ENCODE peak calls at places on chromosome 16, in nine cellular contexts. One of them, this sample, is unnamed.

GRCh38 chr16:1812732-1813163 is 13.9 kb downstream of the HAGH start:
- DNase-seq in tibial artery: no peak
- DNase-seq in IMR-90: peak; percentile 85
- DNase-seq in CD8-positive, alpha-beta memory T cell: peak; percentile 21
- DNase-seq in heart left ventricle: peak; percentile 71
- DNase-seq in CD4-positive, alpha-beta T cell: peak; percentile 33
- DNase-seq in neural progenitor cell: peak; percentile 69
- DNase-seq in lung: peak; percentile 78
- DNase-seq in tibial nerve: no peak
- DNase-seq in this sample: no peak

GRCh38 chr16:85200471-85201278 is 88.4 kb upstream of the CIBAR2 start:
- DNase-seq in tibial artery: no peak
- DNase-seq in IMR-90: no peak
- DNase-seq in CD8-positive, alpha-beta memory T cell: no peak
- DNase-seq in heart left ventricle: no peak
- DNase-seq in CD4-positive, alpha-beta T cell: no peak
- DNase-seq in neural progenitor cell: no peak
- DNase-seq in lung: no peak
- DNase-seq in tibial nerve: no peak
- DNase-seq in this sample: no peak

GRCh38 chr16:1688807-1689560 is 10.9 kb downstream of the JPT2 start:
- DNase-seq in tibial artery: no peak
- DNase-seq in IMR-90: no peak
- DNase-seq in CD8-positive, alpha-beta memory T cell: no peak
- DNase-seq in heart left ventricle: peak; percentile 56
- DNase-seq in CD4-positive, alpha-beta T cell: no peak
- DNase-seq in neural progenitor cell: no peak
- DNase-seq in lung: peak; percentile 46
- DNase-seq in tibial nerve: no peak
- DNase-seq in this sample: no peak

GRCh38 chr16:7025616-7026190 is 306.9 kb upstream of the RBFOX1 start:
- DNase-seq in tibial artery: no peak
- DNase-seq in IMR-90: no peak
- DNase-seq in CD8-positive, alpha-beta memory T cell: no peak
- DNase-seq in heart left ventricle: peak; percentile 65
- DNase-seq in CD4-positive, alpha-beta T cell: no peak
- DNase-seq in neural progenitor cell: peak; percentile 91
- DNase-seq in lung: peak; percentile 45
- DNase-seq in tibial nerve: peak; percentile 20
- DNase-seq in this sample: no peak

GRCh38 chr16:89294486-89294885 is 77.0 kb downstream of the ZNF778 start:
- DNase-seq in tibial artery: no peak
- DNase-seq in IMR-90: no peak
- DNase-seq in CD8-positive, alpha-beta memory T cell: no peak
- DNase-seq in heart left ventricle: no peak
- DNase-seq in CD4-positive, alpha-beta T cell: no peak
- DNase-seq in neural progenitor cell: no peak
- DNase-seq in lung: no peak
- DNase-seq in tibial nerve: no peak
- DNase-seq in this sample: no peak

GRCh38 chr16:84340305-84341040 is 27.9 kb upstream of the ATP2C2 start:
- DNase-seq in tibial artery: no peak
- DNase-seq in IMR-90: no peak
- DNase-seq in CD8-positive, alpha-beta memory T cell: no peak
- DNase-seq in heart left ventricle: no peak
- DNase-seq in CD4-positive, alpha-beta T cell: no peak
- DNase-seq in neural progenitor cell: no peak
- DNase-seq in lung: peak; percentile 76
- DNase-seq in tibial nerve: no peak
- DNase-seq in this sample: no peak

GRCh38 chr16:86931410-86931941 is 353.1 kb downstream of the FOXL1 start:
- DNase-seq in tibial artery: peak; percentile 84
- DNase-seq in IMR-90: peak; percentile 89
- DNase-seq in CD8-positive, alpha-beta memory T cell: no peak
- DNase-seq in heart left ventricle: peak; percentile 84
- DNase-seq in CD4-positive, alpha-beta T cell: no peak
- DNase-seq in neural progenitor cell: no peak
- DNase-seq in lung: no peak
- DNase-seq in tibial nerve: no peak
- DNase-seq in this sample: no peak

GRCh38 chr16:72247821-72248253 is 75.9 kb upstream of the PMFBP1 start:
- DNase-seq in tibial artery: no peak
- DNase-seq in IMR-90: peak; percentile 29
- DNase-seq in CD8-positive, alpha-beta memory T cell: no peak
- DNase-seq in heart left ventricle: no peak
- DNase-seq in CD4-positive, alpha-beta T cell: no peak
- DNase-seq in neural progenitor cell: no peak
- DNase-seq in lung: no peak
- DNase-seq in tibial nerve: no peak
- DNase-seq in this sample: no peak

GRCh38 chr16:25007284-25007984 is 7.7 kb downstream of the ARHGAP17 start:
- DNase-seq in tibial artery: no peak
- DNase-seq in IMR-90: peak; percentile 89
- DNase-seq in CD8-positive, alpha-beta memory T cell: no peak
- DNase-seq in heart left ventricle: no peak
- DNase-seq in CD4-positive, alpha-beta T cell: no peak
- DNase-seq in neural progenitor cell: no peak
- DNase-seq in lung: no peak
- DNase-seq in tibial nerve: no peak
- DNase-seq in this sample: no peak

GRCh38 chr16:49855280-49855821 is 561 bp downstream of the ZNF423 start:
- DNase-seq in tibial artery: peak; percentile 95
- DNase-seq in IMR-90: peak; percentile 31
- DNase-seq in CD8-positive, alpha-beta memory T cell: peak; percentile 44
- DNase-seq in heart left ventricle: peak; percentile 91
- DNase-seq in CD4-positive, alpha-beta T cell: peak; percentile 44
- DNase-seq in neural progenitor cell: peak; percentile 96
- DNase-seq in lung: peak; percentile 78
- DNase-seq in tibial nerve: peak; percentile 70
- DNase-seq in this sample: peak; percentile 26

DNA sequence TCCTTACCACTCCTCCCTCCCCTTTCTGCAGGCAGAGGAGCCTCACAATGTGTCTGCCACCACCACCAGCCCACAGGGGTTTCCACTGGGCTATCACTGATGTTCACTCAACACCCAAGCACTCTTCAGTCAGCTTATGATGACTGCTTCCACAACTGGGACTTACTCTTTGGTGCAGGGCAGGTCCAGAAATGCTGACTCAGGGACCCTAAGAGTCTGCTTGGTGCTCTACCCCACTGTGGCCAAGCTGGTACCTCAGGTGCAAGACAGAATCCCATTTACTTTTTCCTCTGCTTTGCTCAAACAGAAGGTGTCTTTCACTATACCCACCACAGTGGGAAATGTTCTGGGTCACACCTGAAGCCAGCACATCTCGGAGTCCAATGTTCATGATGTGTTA is 40.1 kb downstream of the ZNF267 start:
- DNase-seq in tibial artery: no peak
- DNase-seq in IMR-90: no peak
- DNase-seq in CD8-positive, alpha-beta memory T cell: no peak
- DNase-seq in heart left ventricle: no peak
- DNase-seq in CD4-positive, alpha-beta T cell: no peak
- DNase-seq in neural progenitor cell: no peak
- DNase-seq in lung: no peak
- DNase-seq in tibial nerve: no peak
- DNase-seq in this sample: no peak
- H3K9me3 ChIP-seq in tibial artery: peaks cover 97% of the 10 kb centered on the region
- H3K9me3 ChIP-seq in IMR-90: peaks cover 44% of the 10 kb centered on the region
- H3K9me3 ChIP-seq in CD8-positive, alpha-beta memory T cell: peaks cover 75% of the 10 kb centered on the region
- H3K9me3 ChIP-seq in heart left ventricle: peaks cover 100% of the 10 kb centered on the region
- H3K9me3 ChIP-seq in CD4-positive, alpha-beta T cell: peaks cover 98% of the 10 kb centered on the region
- H3K9me3 ChIP-seq in neural progenitor cell: peaks cover 67% of the 10 kb centered on the region
- H3K9me3 ChIP-seq in lung: peaks cover 35% of the 10 kb centered on the region
- H3K9me3 ChIP-seq in tibial nerve: peaks cover 100% of the 10 kb centered on the region
- H3K9me3 ChIP-seq in this sample: peaks cover 83% of the 10 kb centered on the region

GRCh38 chr16:35906440-35906839 is 2447.0 kb downstream of the TP53TG3F start:
- DNase-seq in tibial artery: no peak
- DNase-seq in IMR-90: no peak
- DNase-seq in CD8-positive, alpha-beta memory T cell: no peak
- DNase-seq in heart left ventricle: no peak
- DNase-seq in CD4-positive, alpha-beta T cell: no peak
- DNase-seq in neural progenitor cell: no peak
- DNase-seq in lung: no peak
- DNase-seq in tibial nerve: no peak
- DNase-seq in this sample: no peak
- H3K9me3 ChIP-seq in tibial artery: no peaks in the 10 kb centered on the region
- H3K9me3 ChIP-seq in IMR-90: peaks cover 23% of the 10 kb centered on the region
- H3K9me3 ChIP-seq in CD8-positive, alpha-beta memory T cell: peaks cover 8% of the 10 kb centered on the region
- H3K9me3 ChIP-seq in heart left ventricle: no peaks in the 10 kb centered on the region
- H3K9me3 ChIP-seq in CD4-positive, alpha-beta T cell: peaks cover 6% of the 10 kb centered on the region
- H3K9me3 ChIP-seq in neural progenitor cell: peaks cover 14% of the 10 kb centered on the region
- H3K9me3 ChIP-seq in lung: no peaks in the 10 kb centered on the region
- H3K9me3 ChIP-seq in tibial nerve: peaks cover 13% of the 10 kb centered on the region
- H3K9me3 ChIP-seq in this sample: no peaks in the 10 kb centered on the region

DNA sequence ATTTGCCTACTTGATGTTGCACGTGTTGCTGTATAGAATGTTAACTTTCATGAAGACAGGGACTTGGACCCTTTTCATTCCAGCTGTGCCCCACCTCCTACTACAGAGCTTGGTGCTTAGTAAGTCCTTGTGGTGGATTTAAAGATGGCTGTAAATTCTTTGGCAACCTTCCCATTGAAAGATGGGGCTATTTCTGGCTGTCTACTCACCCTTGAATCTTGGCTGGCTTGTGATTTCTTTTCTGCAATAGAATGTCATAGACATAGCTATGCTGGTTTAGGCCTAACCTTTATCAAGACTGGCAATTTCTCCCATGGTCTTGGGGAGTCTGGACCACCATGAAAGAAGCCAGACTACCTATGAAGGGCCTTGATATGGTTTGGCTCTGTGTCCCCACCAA is 59.0 kb downstream of the ACSM2A start:
- DNase-seq in tibial artery: no peak
- DNase-seq in IMR-90: no peak
- DNase-seq in CD8-positive, alpha-beta memory T cell: no peak
- DNase-seq in heart left ventricle: no peak
- DNase-seq in CD4-positive, alpha-beta T cell: no peak
- DNase-seq in neural progenitor cell: no peak
- DNase-seq in lung: no peak
- DNase-seq in tibial nerve: no peak
- DNase-seq in this sample: no peak
- H3K9me3 ChIP-seq in tibial artery: no peaks in the 10 kb centered on the region
- H3K9me3 ChIP-seq in IMR-90: peaks cover 11% of the 10 kb centered on the region
- H3K9me3 ChIP-seq in CD8-positive, alpha-beta memory T cell: no peaks in the 10 kb centered on the region
- H3K9me3 ChIP-seq in heart left ventricle: peaks cover 27% of the 10 kb centered on the region
- H3K9me3 ChIP-seq in CD4-positive, alpha-beta T cell: peaks cover 7% of the 10 kb centered on the region
- H3K9me3 ChIP-seq in neural progenitor cell: peaks cover 14% of the 10 kb centered on the region
- H3K9me3 ChIP-seq in lung: peaks cover 3% of the 10 kb centered on the region
- H3K9me3 ChIP-seq in tibial nerve: peaks cover 20% of the 10 kb centered on the region
- H3K9me3 ChIP-seq in this sample: no peaks in the 10 kb centered on the region

DNA sequence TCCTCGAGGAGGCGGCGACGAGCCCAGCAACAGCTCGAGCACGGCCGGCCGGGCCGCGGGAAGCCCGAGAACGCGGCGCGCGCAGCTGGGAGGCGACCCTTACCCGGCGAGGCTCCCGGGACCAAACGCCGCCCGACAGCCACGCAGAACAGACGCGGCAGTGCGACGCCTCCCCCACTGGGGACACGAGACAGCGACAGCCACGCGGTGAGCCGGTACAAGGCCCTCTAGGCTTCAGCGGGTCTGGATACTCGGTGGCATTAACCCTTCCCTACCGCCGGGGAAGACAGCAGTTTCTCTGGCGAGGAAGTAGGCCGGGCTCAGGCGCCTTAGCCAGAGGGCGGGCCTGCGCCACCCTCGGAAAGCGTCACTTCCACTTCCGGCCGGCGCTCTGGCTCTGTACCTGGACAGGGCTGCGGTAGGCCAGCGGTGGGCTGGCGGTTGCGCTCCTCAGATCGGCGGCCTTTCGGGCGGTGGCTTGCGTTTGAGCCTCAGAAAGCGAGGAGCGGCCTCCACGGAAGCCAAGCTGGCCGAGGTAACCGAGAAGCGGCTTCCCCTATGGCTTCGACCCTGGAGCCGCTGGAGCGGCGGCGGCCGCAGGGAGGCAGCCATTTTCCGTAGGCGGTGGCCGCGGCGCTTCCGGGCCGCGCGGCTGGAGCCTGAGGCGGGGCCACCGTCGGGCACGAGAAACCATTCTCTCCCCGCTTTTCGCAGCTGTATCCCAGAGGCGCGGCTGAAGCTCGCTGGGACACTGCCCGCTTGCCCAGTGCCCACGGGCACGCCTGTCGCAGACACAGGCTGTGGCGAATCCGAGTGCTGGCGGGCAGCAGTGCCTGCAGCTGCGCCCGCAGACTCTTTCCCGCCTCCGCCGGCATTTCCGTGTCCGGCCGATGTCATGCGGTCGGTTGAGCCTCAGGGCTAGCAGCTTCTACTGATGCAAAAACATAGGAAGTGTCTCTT is at the start of the genes TIGD7 and ZNF75A:
- DNase-seq in tibial artery: peak; percentile 87
- DNase-seq in IMR-90: peak; percentile 88
- DNase-seq in CD8-positive, alpha-beta memory T cell: peak; percentile 83
- DNase-seq in heart left ventricle: peak; percentile 93
- DNase-seq in CD4-positive, alpha-beta T cell: peak; percentile 70
- DNase-seq in neural progenitor cell: peak; percentile 93
- DNase-seq in lung: peak; percentile 87
- DNase-seq in tibial nerve: peak; percentile 56
- DNase-seq in this sample: peak; percentile 68
- H3K9me3 ChIP-seq in tibial artery: peaks cover 79% of the 10 kb centered on the region
- H3K9me3 ChIP-seq in IMR-90: peaks cover 47% of the 10 kb centered on the region
- H3K9me3 ChIP-seq in CD8-positive, alpha-beta memory T cell: peaks cover 20% of the 10 kb centered on the region
- H3K9me3 ChIP-seq in heart left ventricle: peaks cover 87% of the 10 kb centered on the region
- H3K9me3 ChIP-seq in CD4-positive, alpha-beta T cell: peaks cover 43% of the 10 kb centered on the region
- H3K9me3 ChIP-seq in neural progenitor cell: peaks cover 32% of the 10 kb centered on the region
- H3K9me3 ChIP-seq in lung: peaks cover 2% of the 10 kb centered on the region
- H3K9me3 ChIP-seq in tibial nerve: peaks cover 88% of the 10 kb centered on the region
- H3K9me3 ChIP-seq in this sample: peaks cover 16% of the 10 kb centered on the region

DNA sequence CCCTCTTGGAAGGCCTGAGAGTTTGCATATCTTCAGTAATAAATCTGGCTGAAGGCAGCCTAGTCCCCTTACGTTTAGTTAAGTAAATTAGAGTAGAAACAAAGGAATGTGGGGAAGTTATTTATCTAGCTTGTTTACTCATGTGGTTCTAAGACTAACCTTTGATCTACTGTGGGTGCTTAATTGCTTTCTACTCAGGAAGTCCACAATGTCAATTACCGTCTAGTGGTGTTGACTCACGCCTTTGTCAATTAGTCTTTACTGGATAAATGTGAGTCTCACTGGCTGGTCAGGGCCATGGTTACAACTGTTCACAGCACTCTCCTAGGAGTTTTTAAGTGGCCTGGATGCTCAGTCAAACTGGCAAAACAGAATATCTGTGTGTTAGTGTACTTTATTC is 2338.4 kb downstream of the TP53TG3F start:
- DNase-seq in tibial artery: no peak
- DNase-seq in IMR-90: no peak
- DNase-seq in CD8-positive, alpha-beta memory T cell: no peak
- DNase-seq in heart left ventricle: no peak
- DNase-seq in CD4-positive, alpha-beta T cell: no peak
- DNase-seq in neural progenitor cell: no peak
- DNase-seq in lung: no peak
- DNase-seq in tibial nerve: no peak
- DNase-seq in this sample: no peak
- H3K9me3 ChIP-seq in tibial artery: no peaks in the 10 kb centered on the region
- H3K9me3 ChIP-seq in IMR-90: peaks cover 16% of the 10 kb centered on the region
- H3K9me3 ChIP-seq in CD8-positive, alpha-beta memory T cell: no peaks in the 10 kb centered on the region
- H3K9me3 ChIP-seq in heart left ventricle: no peaks in the 10 kb centered on the region
- H3K9me3 ChIP-seq in CD4-positive, alpha-beta T cell: peaks cover 24% of the 10 kb centered on the region
- H3K9me3 ChIP-seq in neural progenitor cell: peaks cover 21% of the 10 kb centered on the region
- H3K9me3 ChIP-seq in lung: no peaks in the 10 kb centered on the region
- H3K9me3 ChIP-seq in tibial nerve: peaks cover 20% of the 10 kb centered on the region
- H3K9me3 ChIP-seq in this sample: peaks cover 6% of the 10 kb centered on the region